ENCODE peak calls at places on chromosomes 7 and 10, in four cellular contexts. One of them, this sample, is unnamed.

GRCh38 chr10:72223743-72224101 is 7.6 kb upstream of the ASCC1 start:
- DNase-seq in HEK293T: no peak
- DNase-seq in MV-4-11: peak
- DNase-seq in tibial artery: peak
- DNase-seq in this sample: no peak

GRCh38 chr10:3500408-3500856 is 284.6 kb downstream of the KLF6 start:
- DNase-seq in tibial artery: peak
- DNase-seq in HEK293T: no peak
- DNase-seq in MV-4-11: no peak
- DNase-seq in this sample: no peak

GRCh38 chr7:148436571-148436970 is 154.0 kb upstream of the C7orf33 start:
- DNase-seq in HEK293T: no peak
- DNase-seq in MV-4-11: no peak
- DNase-seq in tibial artery: no peak
- DNase-seq in this sample: no peak

GRCh38 chr10:80172896-80173295 is 32.4 kb downstream of the ANXA11 start:
- DNase-seq in MV-4-11: no peak
- DNase-seq in tibial artery: no peak
- DNase-seq in HEK293T: no peak
- DNase-seq in this sample: no peak

GRCh38 chr7:32142649-32143048 is 72.4 kb upstream of the PDE1C start:
- DNase-seq in MV-4-11: no peak
- DNase-seq in HEK293T: no peak
- DNase-seq in tibial artery: no peak
- DNase-seq in this sample: no peak

GRCh38 chr10:17951868-17952371 is at the start of gene SLC39A12:
- DNase-seq in HEK293T: no peak
- DNase-seq in tibial artery: no peak
- DNase-seq in MV-4-11: no peak
- DNase-seq in this sample: peak

GRCh38 chr7:99369767-99370353 is 4.7 kb upstream of the ARPC1B start:
- DNase-seq in HEK293T: peak
- DNase-seq in tibial artery: no peak
- DNase-seq in MV-4-11: peak
- DNase-seq in this sample: peak

GRCh38 chr10:33224251-33224965 is 110.1 kb downstream of the NRP1 start:
- DNase-seq in MV-4-11: no peak
- DNase-seq in HEK293T: no peak
- DNase-seq in tibial artery: no peak
- DNase-seq in this sample: no peak

GRCh38 chr10:25522946-25523608 is 348.3 kb downstream of the GPR158 start:
- DNase-seq in HEK293T: peak
- DNase-seq in MV-4-11: no peak
- DNase-seq in tibial artery: no peak
- DNase-seq in this sample: no peak

GRCh38 chr10:21401196-21401595 is 124.3 kb downstream of the SKIDA1 start:
- DNase-seq in tibial artery: no peak
- DNase-seq in MV-4-11: peak
- DNase-seq in HEK293T: no peak
- DNase-seq in this sample: no peak

GRCh38 chr10:119441151-119441821 is 101.2 kb downstream of the RGS10 start:
- DNase-seq in MV-4-11: no peak
- DNase-seq in tibial artery: no peak
- DNase-seq in HEK293T: no peak
- DNase-seq in this sample: peak

GRCh38 chr10:3215336-3215860 is 42.8 kb upstream of the PITRM1 start:
- DNase-seq in MV-4-11: no peak
- DNase-seq in tibial artery: no peak
- DNase-seq in HEK293T: no peak
- DNase-seq in this sample: no peak

GRCh38 chr10:11655839-11656238 is 44.4 kb upstream of the USP6NL start:
- DNase-seq in tibial artery: no peak
- DNase-seq in MV-4-11: no peak
- DNase-seq in HEK293T: no peak
- DNase-seq in this sample: no peak

GRCh38 chr7:127527561-127527960 is 57.8 kb downstream of the GCC1 start:
- DNase-seq in HEK293T: no peak
- DNase-seq in tibial artery: no peak
- DNase-seq in MV-4-11: no peak
- DNase-seq in this sample: no peak

GRCh38 chr10:28280652-28281051 is 22.2 kb downstream of the MPP7 start:
- DNase-seq in HEK293T: no peak
- DNase-seq in tibial artery: peak
- DNase-seq in MV-4-11: no peak
- DNase-seq in this sample: peak